ENCODE peak calls at places on chromosomes 12 and 14, in ten cellular contexts. P, B, A, J, K, F, N, W, Q and X are unnamed samples.

GRCh38 chr12:124753230-124753595 is 110.5 kb downstream of the SCARB1 start:
- DNase-seq in P (peak), B (no peak), A (no peak), J (no peak), K (no peak), F (no peak), N (no peak), W (no peak), Q (no peak), X (no peak)

GRCh38 chr14:37142835-37143499 is 29.4 kb downstream of the SLC25A21 start:
- DNase-seq in P (no peak), B (no peak), A (no peak), J (no peak), K (no peak), F (no peak), N (no peak), W (no peak), Q (no peak), X (peak)

GRCh38 chr14:76901171-76902055 is 75.2 kb downstream of the LRRC74A start:
- DNase-seq in P (no peak), B (no peak), A (no peak), J (no peak), K (no peak), F (no peak), N (no peak), W (peak), Q (no peak), X (no peak)

GRCh38 chr12:117294206-117294605 is 67.2 kb downstream of the NOS1 start:
- DNase-seq in P (no peak), B (no peak), A (no peak), J (peak), K (no peak), F (no peak), N (no peak), W (no peak), Q (no peak), X (no peak)

GRCh38 chr14:35261774-35262173 is 30.4 kb upstream of the PSMA6 start:
- DNase-seq in P (no peak), B (no peak), A (no peak), J (no peak), K (no peak), F (no peak), N (no peak), W (no peak), Q (no peak), X (peak)

GRCh38 chr12:62133440-62133839 is 126.8 kb upstream of the USP15 start:
- DNase-seq in P (no peak), B (no peak), A (no peak), J (no peak), K (no peak), F (no peak), N (no peak), W (no peak), Q (no peak), X (no peak)

GRCh38 chr12:80412343-80412953 is 31.6 kb upstream of the PTPRQ start:
- DNase-seq in P (no peak), B (no peak), A (no peak), J (peak), K (no peak), F (no peak), N (no peak), W (no peak), Q (no peak), X (peak)

GRCh38 chr12:75460194-75460593 is 20.4 kb upstream of the GLIPR1 start:
- DNase-seq in P (no peak), B (no peak), A (no peak), J (no peak), K (no peak), F (no peak), N (no peak), W (no peak), Q (no peak), X (no peak)

GRCh38 chr12:5171701-5172100 is 128.0 kb downstream of the KCNA5 start:
- DNase-seq in P (no peak), B (no peak), A (no peak), J (peak), K (no peak), F (no peak), N (no peak), W (no peak), Q (no peak), X (peak)

GRCh38 chr12:108618079-108618952 is 15.4 kb downstream of the SELPLG start:
- DNase-seq in P (peak), B (no peak), A (peak), J (peak), K (peak), F (peak), N (peak), W (peak), Q (peak), X (peak)

GRCh38 chr12:89873745-89874144 is 165.1 kb upstream of the ATP2B1 start:
- DNase-seq in P (no peak), B (no peak), A (no peak), J (no peak), K (no peak), F (no peak), N (no peak), W (no peak), Q (no peak), X (peak)

GRCh38 chr12:52439845-52440244 is 5.7 kb upstream of the KRT75 start:
- DNase-seq in P (no peak), B (no peak), A (no peak), J (no peak), K (no peak), F (no peak), N (no peak), W (no peak), Q (no peak), X (no peak)